ENCODE peak calls at places on chromosomes 1 and 21, in seven cellular contexts. Y is K562, F is H1, H is HepG2, C is SK-N-SH, J is GM12892, S is GM12878. D is an unnamed sample.

GRCh38 chr1:228767636-228768344 is 32.5 kb downstream of the RHOU start:
- DNase-seq in Y (no peak), F (no peak), H (no peak), C (no peak), J (no peak), S (no peak), D (no peak)

GRCh38 chr1:60126733-60127132 is 53.2 kb upstream of the C1orf87 start:
- DNase-seq in Y (no peak), F (no peak), H (no peak), C (no peak), J (no peak), S (no peak), D (no peak)

GRCh38 chr21:17370263-17370662 is 142.6 kb upstream of the CXADR start:
- DNase-seq in Y (no peak), F (no peak), H (no peak), C (no peak), J (no peak), S (no peak), D (no peak)

GRCh38 chr1:218371927-218372672 is 27.0 kb downstream of the TGFB2 start:
- DNase-seq in Y (no peak), F (no peak), H (peak), C (no peak), J (no peak), S (no peak), D (no peak)

GRCh38 chr1:150836129-150836773 is 28.2 kb upstream of the CTSK start:
- DNase-seq in Y (no peak), F (no peak), H (no peak), C (no peak), J (no peak), S (peak), D (no peak)

GRCh38 chr1:100485855-100486258 is 52.1 kb upstream of the GPR88 start:
- DNase-seq in Y (no peak), F (no peak), H (peak), C (no peak), J (no peak), S (no peak), D (no peak)

GRCh38 chr1:53543771-53544695 is 84.8 kb downstream of the DMRTB1 start:
- DNase-seq in Y (no peak), F (no peak), H (no peak), C (peak), J (no peak), S (no peak), D (no peak)

GRCh38 chr1:20119351-20119750 is at the start of gene PLA2G2D:
- DNase-seq in Y (no peak), F (no peak), H (no peak), C (no peak), J (no peak), S (no peak), D (no peak)

GRCh38 chr1:56378376-56379070 is 200.8 kb downstream of the PLPP3 start:
- DNase-seq in Y (no peak), F (no peak), H (peak), C (peak), J (no peak), S (no peak), D (no peak)

GRCh38 chr1:232988572-232989040 is 38.2 kb downstream of the NTPCR start:
- DNase-seq in Y (no peak), F (no peak), H (no peak), C (peak), J (no peak), S (no peak), D (no peak)

GRCh38 chr1:203104096-203104495 is 18.3 kb upstream of the MYOG start:
- DNase-seq in Y (no peak), F (no peak), H (no peak), C (no peak), J (no peak), S (no peak), D (no peak)

GRCh38 chr1:203100163-203100867 is 14.5 kb upstream of the MYOG start:
- DNase-seq in Y (no peak), F (no peak), H (no peak), C (no peak), J (no peak), S (no peak), D (no peak)

GRCh38 chr1:203103201-203103600 is 17.4 kb upstream of the MYOG start:
- DNase-seq in Y (no peak), F (no peak), H (no peak), C (no peak), J (no peak), S (no peak), D (no peak)

GRCh38 chr1:203099760-203100159 is 13.9 kb upstream of the MYOG start:
- DNase-seq in Y (no peak), F (no peak), H (no peak), C (no peak), J (no peak), S (no peak), D (no peak)

DNA sequence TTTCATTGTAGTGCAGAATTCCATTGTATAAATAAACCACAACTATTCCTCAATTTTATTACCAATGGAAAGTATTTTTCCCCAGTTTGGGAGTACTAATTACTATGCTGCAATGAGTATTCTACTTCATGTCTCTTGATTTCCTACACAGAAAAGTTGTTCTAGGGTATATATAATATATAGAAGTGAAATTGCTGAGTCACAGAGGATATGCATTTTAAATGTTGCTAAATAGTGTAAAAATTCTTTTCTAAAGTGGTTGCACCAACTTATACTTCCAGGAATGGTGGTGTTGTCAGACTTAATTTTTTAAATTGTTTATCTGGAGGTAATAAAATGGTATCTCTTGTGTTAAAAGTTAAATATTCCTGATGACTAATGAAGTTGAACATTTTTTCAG is 19.0 kb upstream of the MYOG start:
- DNase-seq in Y (no peak), F (no peak), H (no peak), C (no peak), J (no peak), S (no peak), D (no peak)
- TF ChIP-seq TAF1 in Y (no peak), F (no peak), H (no peak), C (no peak), J (no peak), S (no peak), D (no peak)

GRCh38 chr1:85585845-85586244 is 5.3 kb downstream of the CCN1 start:
- DNase-seq in Y (no peak), F (no peak), H (no peak), C (no peak), J (no peak), S (no peak), D (no peak)
- TF ChIP-seq TAF1 in Y (no peak), F (no peak), H (no peak), C (no peak), J (no peak), S (no peak), D (no peak)

DNA sequence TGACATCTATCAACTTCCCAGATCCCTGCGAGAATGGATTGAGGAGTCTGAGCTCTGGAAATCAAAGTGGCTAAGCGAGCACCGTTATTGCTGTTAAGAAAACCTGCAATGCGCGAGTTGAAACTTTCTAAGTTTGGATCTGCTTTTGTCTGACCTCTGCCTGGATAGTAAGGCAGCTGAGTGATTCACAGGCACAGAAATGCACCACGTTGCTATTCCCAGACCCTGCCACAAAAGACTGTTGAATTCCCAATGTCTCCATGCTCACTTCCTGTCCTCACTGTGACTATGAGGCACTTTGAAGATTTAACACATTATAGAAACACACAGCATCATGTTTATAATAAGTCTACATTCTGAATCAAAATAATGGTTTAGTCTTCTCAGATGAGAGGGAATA is 27.1 kb upstream of the CNIH3 start:
- DNase-seq in Y (no peak), F (no peak), H (no peak), C (no peak), J (no peak), S (no peak), D (no peak)
- TF ChIP-seq TAF1 in Y (no peak), F (no peak), H (no peak), C (no peak), J (no peak), S (no peak), D (no peak)

GRCh38 chr1:223328566-223328965 is 35.4 kb downstream of the SUSD4 start:
- DNase-seq in Y (no peak), F (no peak), H (no peak), C (no peak), J (no peak), S (no peak), D (no peak)
- TF ChIP-seq TAF1 in Y (no peak), F (no peak), H (no peak), C (no peak), J (no peak), S (no peak), D (no peak)

DNA sequence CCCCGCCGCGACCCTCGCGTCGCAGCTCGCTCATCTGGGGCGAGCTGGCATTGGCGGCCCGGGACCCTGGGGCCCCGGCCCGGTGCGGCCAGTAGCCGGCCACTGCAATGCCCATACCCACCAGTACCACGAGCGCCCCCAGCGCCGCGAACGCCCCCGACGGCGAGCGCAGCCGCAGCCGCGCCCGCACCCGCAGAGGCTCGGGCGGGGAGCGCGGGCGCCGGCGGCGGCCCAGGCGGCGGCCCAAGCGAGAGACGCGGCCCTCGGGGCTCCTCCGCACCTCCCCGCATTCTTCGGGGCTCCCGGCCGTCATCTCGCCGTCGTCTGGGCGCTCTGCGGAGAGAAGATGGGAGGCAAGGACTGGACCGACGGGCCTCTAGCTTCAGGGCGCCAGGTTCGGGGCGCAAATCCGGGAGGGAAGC is 2.2 kb downstream of the TMEM200B start:
- DNase-seq in Y (no peak), F (no peak), H (no peak), C (peak), J (no peak), S (no peak), D (no peak)
- TF ChIP-seq TAF1 in Y (no peak), F (no peak), H (no peak), C (no peak), J (no peak), S (no peak), D (no peak)

DNA sequence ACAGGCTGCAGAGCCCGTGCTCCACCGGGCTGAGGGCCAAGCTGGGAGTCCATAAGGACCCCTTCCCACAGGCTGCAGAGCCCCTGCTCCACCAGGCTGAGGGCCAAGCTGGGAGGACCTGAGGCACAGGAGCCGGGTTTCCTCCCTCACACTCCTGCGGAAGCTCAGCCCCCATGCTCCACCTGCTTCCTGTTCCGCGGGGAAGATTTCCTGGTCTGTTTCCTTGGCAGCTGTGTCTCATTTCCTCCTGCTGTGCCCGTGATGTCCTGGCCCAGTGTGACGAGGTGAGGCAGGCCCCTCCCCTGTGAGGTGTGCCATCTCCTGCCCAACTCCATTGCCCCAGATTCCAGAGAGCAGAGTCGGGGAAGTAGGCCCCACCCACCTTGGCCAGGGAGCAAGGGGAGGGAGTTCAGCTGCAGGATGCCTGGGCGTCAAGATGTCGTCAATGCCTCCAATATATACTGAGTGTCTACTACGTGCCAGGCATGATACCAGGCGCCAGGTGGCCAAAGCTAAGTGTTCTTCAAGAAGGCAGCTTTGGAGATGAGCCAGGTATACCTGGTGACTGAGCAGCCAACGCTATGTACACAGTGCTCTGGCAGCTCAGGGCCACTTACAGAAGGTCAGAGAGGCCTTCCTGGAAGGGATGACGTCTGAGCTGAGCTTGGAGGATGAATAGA is 58.8 kb downstream of the NAV1 start:
- DNase-seq in Y (no peak), F (no peak), H (no peak), C (no peak), J (no peak), S (no peak), D (no peak)
- TF ChIP-seq TAF1 in Y (no peak), F (no peak), H (no peak), C (no peak), J (no peak), S (no peak), D (no peak)

GRCh38 chr1:30700528-30701265 is 22.7 kb downstream of the MATN1 start:
- DNase-seq in Y (peak), F (no peak), H (no peak), C (no peak), J (no peak), S (no peak), D (no peak)
- TF ChIP-seq TAF1 in Y (no peak), F (no peak), H (no peak), C (no peak), J (no peak), S (no peak), D (no peak)

GRCh38 chr21:45972353-45972715 is 9.2 kb upstream of the COL6A1 start:
- DNase-seq in Y (no peak), F (no peak), H (no peak), C (peak), J (peak), S (no peak), D (no peak)

GRCh38 chr21:45972716-45973474 is 8.7 kb upstream of the COL6A1 start:
- DNase-seq in Y (no peak), F (no peak), H (no peak), C (peak), J (peak), S (no peak), D (no peak)

GRCh38 chr21:45969921-45970673 is 11.5 kb upstream of the COL6A1 start:
- DNase-seq in Y (no peak), F (no peak), H (no peak), C (no peak), J (no peak), S (no peak), D (no peak)

GRCh38 chr21:45970674-45971486 is 10.7 kb upstream of the COL6A1 start:
- DNase-seq in Y (peak), F (no peak), H (peak), C (peak), J (peak), S (no peak), D (no peak)

GRCh38 chr21:45971487-45972352 is 9.8 kb upstream of the COL6A1 start:
- DNase-seq in Y (no peak), F (no peak), H (no peak), C (peak), J (no peak), S (no peak), D (no peak)
- TF ChIP-seq TAF1 in Y (no peak), F (no peak), H (no peak), C (no peak), J (no peak), S (no peak), D (no peak)

DNA sequence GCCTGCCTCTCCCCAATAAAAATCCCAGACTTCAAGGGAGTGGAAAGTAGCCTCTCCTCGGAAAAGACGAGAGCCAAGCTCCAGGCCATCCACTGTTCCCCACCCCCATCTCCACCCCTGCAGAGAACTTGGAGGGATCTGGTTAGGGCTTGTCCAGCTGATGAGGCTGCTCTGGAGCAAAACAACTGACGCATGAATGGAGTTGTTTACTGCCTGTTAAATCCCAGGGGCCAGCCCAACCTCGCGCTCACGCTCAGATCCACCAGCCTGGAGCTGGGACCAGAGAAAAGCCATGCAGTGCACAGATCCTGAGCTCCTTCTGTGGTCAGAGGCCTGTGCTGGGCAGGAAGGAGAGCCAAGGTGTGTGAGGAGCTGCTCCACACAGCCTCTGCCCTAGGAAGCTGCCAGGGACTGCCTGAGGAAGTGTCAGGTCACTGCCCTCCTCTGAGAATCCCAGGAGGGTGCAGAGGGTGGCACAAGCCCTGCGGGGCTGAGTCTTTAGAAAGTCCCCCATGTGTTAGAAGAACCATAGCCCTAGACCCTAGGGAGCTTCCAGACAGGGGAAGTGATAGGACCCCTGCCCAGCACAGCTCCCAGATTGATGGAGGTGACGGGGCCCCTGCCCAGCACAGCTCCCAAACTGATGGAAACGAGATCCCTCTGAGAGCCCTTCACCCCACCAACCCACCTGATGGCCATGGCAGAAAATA is 109.0 kb upstream of the IPO9 start:
- DNase-seq in Y (no peak), F (no peak), H (no peak), C (no peak), J (no peak), S (no peak), D (no peak)
- TF ChIP-seq TAF1 in Y (no peak), F (no peak), H (no peak), C (no peak), J (no peak), S (no peak), D (no peak)